ENCODE peak calls at places on chromosomes 11 and 22, in ten cellular contexts. A is endodermal cell; U is lower lobe of right lung; E is psoas muscle; T is colonic mucosa; Y is transverse colon; S is breast epithelium; L is right lobe of liver; W is naive thymus-derived CD4-positive, alpha-beta T cell; P is cardiac muscle cell. J is an unnamed sample.

GRCh38 chr11:94728541-94728940 is 39.6 kb upstream of the AMOTL1 start:
- DNase-seq in S (no peak), W (no peak), L (no peak), T (no peak), P (no peak), U (no peak), Y (no peak), A (no peak), E (no peak), J (no peak)

GRCh38 chr22:21593406-21594232 is 26.1 kb downstream of the UBE2L3 start:
- DNase-seq in A (peak; percentile 83), P (no peak), S (no peak), L (no peak), U (no peak), T (peak; percentile 40), W (no peak), E (no peak), Y (no peak), J (no peak)

GRCh38 chr11:64268687-64269379 is 15.6 kb downstream of the BAD start:
- DNase-seq in E (peak; percentile 85), T (peak; percentile 82), A (peak; percentile 90), S (no peak), P (no peak), L (peak; percentile 78), U (peak; percentile 84), W (no peak), Y (peak; percentile 75), J (peak; percentile 94)

GRCh38 chr22:39253427-39254070 is 8.8 kb upstream of the PDGFB start:
- DNase-seq in Y (peak; percentile 38), U (no peak), P (peak; percentile 88), L (no peak), T (peak; percentile 52), A (peak; percentile 84), S (no peak), E (peak; percentile 73), W (no peak), J (no peak)

GRCh38 chr11:97732011-97732632 is 1288.6 kb upstream of the CNTN5 start:
- DNase-seq in A (no peak), E (no peak), T (no peak), U (no peak), P (no peak), W (no peak), L (no peak), Y (no peak), S (no peak), J (no peak)

GRCh38 chr11:75938543-75938942 is 123.5 kb downstream of the UVRAG start:
- DNase-seq in S (no peak), L (no peak), T (no peak), E (no peak), A (no peak), Y (no peak), P (no peak), U (no peak), W (no peak), J (no peak)

GRCh38 chr11:128686745-128687177 is 7.1 kb upstream of the FLI1 start:
- DNase-seq in A (peak; percentile 80), P (peak; percentile 54), W (peak; percentile 54), E (peak; percentile 50), Y (peak; percentile 63), L (peak; percentile 60), U (peak; percentile 78), S (no peak), T (no peak), J (peak; percentile 92)

GRCh38 chr11:83157755-83158473 is 983 bp downstream of the PCF11 start:
- DNase-seq in E (peak; percentile 48), W (peak; percentile 53), S (peak; percentile 56), T (peak; percentile 65), Y (peak; percentile 55), P (peak; percentile 66), U (peak; percentile 61), L (peak; percentile 68), A (peak; percentile 80), J (peak; percentile 83)

GRCh38 chr22:28931844-28932561 is 48.6 kb downstream of the ZNRF3 start:
- DNase-seq in P (no peak), W (no peak), L (no peak), S (no peak), Y (no peak), U (no peak), T (no peak), E (no peak), A (no peak), J (no peak)

GRCh38 chr22:28929197-28929596 is 45.8 kb downstream of the ZNRF3 start:
- DNase-seq in L (no peak), S (no peak), W (no peak), P (no peak), U (no peak), E (no peak), A (no peak), Y (no peak), T (no peak), J (no peak)

GRCh38 chr22:28927526-28928089 is 44.2 kb downstream of the ZNRF3 start:
- DNase-seq in Y (no peak), U (no peak), W (no peak), L (no peak), T (no peak), P (no peak), S (no peak), A (no peak), E (no peak), J (no peak)

GRCh38 chr22:28933321-28933720 is 49.9 kb downstream of the ZNRF3 start:
- DNase-seq in S (no peak), U (no peak), Y (no peak), L (no peak), E (no peak), T (no peak), A (no peak), P (no peak), W (no peak), J (no peak)

DNA sequence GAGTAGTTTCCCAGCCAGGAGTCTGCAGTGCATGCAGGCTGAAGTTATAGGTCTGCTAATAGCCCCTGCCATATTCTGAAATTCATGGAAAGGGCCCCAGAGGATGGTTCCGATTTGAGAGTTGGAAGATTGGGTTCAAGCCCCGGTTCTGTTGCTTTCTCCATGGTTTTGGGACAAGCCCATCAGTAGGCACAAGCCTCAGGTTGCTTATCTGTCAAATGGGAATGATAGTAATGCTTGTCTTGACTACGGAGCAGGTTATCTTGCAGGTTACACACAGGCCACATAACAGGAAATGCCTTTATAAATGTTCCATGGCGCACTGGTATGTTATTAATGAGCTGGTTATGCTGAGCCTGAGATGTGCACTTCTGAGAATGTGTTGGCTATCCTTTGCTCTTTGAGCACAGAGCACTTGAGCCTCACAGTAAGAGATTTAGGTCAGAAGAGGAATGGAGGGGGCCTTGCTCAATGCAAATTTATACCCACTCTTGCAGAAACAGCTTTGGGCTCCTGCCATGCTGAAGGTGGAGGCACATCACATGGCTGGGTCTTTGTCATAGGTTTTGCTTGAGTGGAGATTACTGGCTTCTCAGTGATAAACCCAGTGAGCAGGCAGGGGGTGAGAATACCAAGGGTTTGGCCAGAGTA is 47.1 kb downstream of the ZNRF3 start:
- DNase-seq in L (no peak), S (no peak), T (no peak), W (no peak), Y (no peak), E (no peak), A (no peak), P (no peak), U (no peak), J (no peak)
- H3K27ac ChIP-seq in L (no peak overlapping the region), S (no peak overlapping the region), T (no peak overlapping the region), W (no peak overlapping the region), Y (no peak overlapping the region), E (no peak overlapping the region), A (no peak overlapping the region), P (no peak overlapping the region), U (no peak overlapping the region), J (no peak overlapping the region)

DNA sequence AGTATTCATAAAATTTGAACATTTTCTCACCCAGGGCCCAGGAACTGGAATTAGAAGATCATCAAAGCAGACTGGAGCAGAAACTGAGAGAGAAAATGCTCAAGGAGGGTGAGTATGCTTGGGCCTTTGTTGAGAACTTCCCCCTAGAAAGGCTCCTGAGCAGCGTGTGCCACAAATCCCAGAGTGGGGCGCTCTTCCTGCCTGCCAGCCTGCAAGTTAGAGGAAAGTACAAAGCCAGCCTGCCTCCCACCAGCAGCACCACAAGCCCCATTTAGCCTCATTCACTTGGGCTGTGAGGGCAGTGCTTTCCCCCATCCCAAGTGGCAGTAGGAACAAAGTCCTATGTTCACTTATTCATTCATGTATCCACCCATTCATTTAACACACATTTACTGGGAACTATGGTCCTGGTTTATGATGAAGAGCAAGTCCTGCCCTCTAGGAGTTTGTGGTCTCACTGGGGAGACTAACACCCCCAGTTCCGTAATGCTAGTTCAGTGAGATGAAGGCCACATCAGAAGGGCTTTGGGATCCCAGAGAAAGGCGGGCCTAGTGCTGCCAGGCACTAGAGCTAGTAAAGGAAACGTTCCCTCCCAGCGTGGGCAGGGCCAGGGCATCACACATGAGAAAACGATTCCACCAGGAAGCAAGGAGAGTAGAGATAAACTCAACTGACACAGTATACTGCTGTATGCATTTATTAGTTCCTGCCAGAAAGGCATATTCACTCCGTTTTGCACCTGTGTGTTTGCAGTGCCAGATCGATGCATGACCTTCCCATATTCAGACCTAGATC is 22.4 kb upstream of the PARVA start:
- DNase-seq in L (no peak), S (no peak), E (no peak), A (peak; percentile 58), U (no peak), Y (peak; percentile 24), T (peak; percentile 77), P (no peak), W (no peak), J (no peak)
- H3K27me3 ChIP-seq in L (no peaks in the 10 kb centered on the region), S (no peaks in the 10 kb centered on the region), E (no peaks in the 10 kb centered on the region), A (peaks cover 37% of the 10 kb centered on the region), U (no peaks in the 10 kb centered on the region), Y (no peaks in the 10 kb centered on the region), T (no peaks in the 10 kb centered on the region), P (no peaks in the 10 kb centered on the region), W (no peaks in the 10 kb centered on the region), J (no peaks in the 10 kb centered on the region)

GRCh38 chr22:32847067-32847491 is 45.6 kb downstream of the TIMP3 start:
- DNase-seq in T (no peak), P (no peak), S (peak; percentile 58), A (no peak), L (no peak), E (no peak), U (no peak), W (no peak), Y (no peak), J (no peak)

GRCh38 chr22:32842486-32842885 is 41.0 kb downstream of the TIMP3 start:
- DNase-seq in L (no peak), U (no peak), W (no peak), P (no peak), A (no peak), Y (no peak), T (no peak), S (no peak), E (no peak), J (no peak)

GRCh38 chr22:32841175-32841574 is 39.7 kb downstream of the TIMP3 start:
- DNase-seq in T (no peak), A (no peak), W (no peak), S (no peak), E (no peak), U (no peak), L (no peak), P (no peak), Y (no peak), J (no peak)

GRCh38 chr22:32843300-32843699 is 41.8 kb downstream of the TIMP3 start:
- DNase-seq in U (no peak), T (no peak), P (no peak), W (no peak), L (no peak), Y (no peak), S (no peak), E (no peak), A (no peak), J (no peak)

GRCh38 chr22:32844251-32844650 is 42.7 kb downstream of the TIMP3 start:
- DNase-seq in P (no peak), A (no peak), T (no peak), W (no peak), L (no peak), S (no peak), Y (no peak), E (no peak), U (no peak), J (no peak)
- H3K4me1 ChIP-seq in P (peaks cover 33% of the 10 kb centered on the region), A (no peaks in the 10 kb centered on the region), T (no peaks in the 10 kb centered on the region), W (no peaks in the 10 kb centered on the region), L (no peaks in the 10 kb centered on the region), S (peaks cover 12% of the 10 kb centered on the region), Y (peaks cover 21% of the 10 kb centered on the region), E (peaks cover 27% of the 10 kb centered on the region), U (peaks cover 72% of the 10 kb centered on the region), J (peaks cover 46% of the 10 kb centered on the region)

DNA sequence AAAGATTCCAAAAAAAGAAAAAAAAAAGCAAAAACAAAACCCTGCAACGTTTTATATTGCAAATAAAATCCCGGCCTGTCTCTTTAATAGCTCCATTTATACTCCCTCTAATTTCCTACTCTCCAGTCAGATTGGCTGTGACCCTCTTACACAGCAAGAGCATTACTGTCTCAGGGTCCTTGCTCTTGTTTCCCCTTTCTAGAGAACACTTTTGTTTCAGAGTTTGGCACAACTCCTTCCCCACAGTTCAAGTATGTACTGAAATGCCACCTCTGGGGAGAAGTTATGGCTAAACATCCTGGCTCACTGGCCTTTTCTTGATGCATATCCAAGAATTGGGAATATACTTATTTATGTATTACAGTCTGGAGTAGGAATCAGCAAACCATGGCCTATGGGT is 2.6 kb downstream of the CASP12 start:
- DNase-seq in E (no peak), W (no peak), P (no peak), A (no peak), Y (no peak), T (no peak), S (no peak), U (no peak), L (no peak), J (no peak)
- H3K27ac ChIP-seq in E (no peak overlapping the region), W (no peak overlapping the region), P (no peak overlapping the region), A (no peak overlapping the region), Y (no peak overlapping the region), T (no peak overlapping the region), S (no peak overlapping the region), U (peak overlapping the region; percentile 15), L (no peak overlapping the region), J (no peak overlapping the region)

J was measured in spleen.